ENCODE peak calls at places on chromosome 5, in four cellular contexts. One of them, this sample, is unnamed.
A peak's percentile ranks its signal among the peaks of the same experiment; 100 is the strongest.

GRCh38 chr5:65721775-65722574 is at the start of the genes NLN and SGTB:
- DNase-seq in stimulated activated CD4-positive, alpha-beta T cell treated with anti-CD3 and anti-CD28 coated beads, Interleukin-2, amount 100 ng/mL, for 4 hours: peak; percentile 78
- DNase-seq in BE2C: peak; percentile 95
- DNase-seq in T-helper 17 cell: peak; percentile 89
- DNase-seq in this sample: peak; percentile 91

GRCh38 chr5:154287136-154287535 is 96.6 kb downstream of the GALNT10 start:
- DNase-seq in stimulated activated CD4-positive, alpha-beta T cell treated with anti-CD3 and anti-CD28 coated beads, Interleukin-2, amount 100 ng/mL, for 4 hours: no peak
- DNase-seq in T-helper 17 cell: no peak
- DNase-seq in BE2C: no peak
- DNase-seq in this sample: peak; percentile 20

GRCh38 chr5:1515311-1515920 is 8.3 kb downstream of the LPCAT1 start:
- DNase-seq in stimulated activated CD4-positive, alpha-beta T cell treated with anti-CD3 and anti-CD28 coated beads, Interleukin-2, amount 100 ng/mL, for 4 hours: no peak
- DNase-seq in BE2C: no peak
- DNase-seq in T-helper 17 cell: peak; percentile 7
- DNase-seq in this sample: no peak

GRCh38 chr5:139949710-139950109 is 93.4 kb downstream of the NRG2 start:
- DNase-seq in T-helper 17 cell: no peak
- DNase-seq in stimulated activated CD4-positive, alpha-beta T cell treated with anti-CD3 and anti-CD28 coated beads, Interleukin-2, amount 100 ng/mL, for 4 hours: no peak
- DNase-seq in BE2C: no peak
- DNase-seq in this sample: no peak

GRCh38 chr5:106827061-106827460 is 843.7 kb downstream of the EFNA5 start:
- DNase-seq in T-helper 17 cell: no peak
- DNase-seq in BE2C: no peak
- DNase-seq in stimulated activated CD4-positive, alpha-beta T cell treated with anti-CD3 and anti-CD28 coated beads, Interleukin-2, amount 100 ng/mL, for 4 hours: no peak
- DNase-seq in this sample: no peak

GRCh38 chr5:76197726-76198125 is 114.5 kb downstream of the SV2C start:
- DNase-seq in BE2C: no peak
- DNase-seq in stimulated activated CD4-positive, alpha-beta T cell treated with anti-CD3 and anti-CD28 coated beads, Interleukin-2, amount 100 ng/mL, for 4 hours: no peak
- DNase-seq in T-helper 17 cell: no peak
- DNase-seq in this sample: no peak

GRCh38 chr5:92927291-92927778 is 653.7 kb downstream of the NR2F1-AS1 start:
- DNase-seq in stimulated activated CD4-positive, alpha-beta T cell treated with anti-CD3 and anti-CD28 coated beads, Interleukin-2, amount 100 ng/mL, for 4 hours: no peak
- DNase-seq in BE2C: peak; percentile 7
- DNase-seq in T-helper 17 cell: no peak
- DNase-seq in this sample: peak; percentile 94

GRCh38 chr5:14683906-14684455 is 19.5 kb downstream of the OTULIN start:
- DNase-seq in T-helper 17 cell: no peak
- DNase-seq in stimulated activated CD4-positive, alpha-beta T cell treated with anti-CD3 and anti-CD28 coated beads, Interleukin-2, amount 100 ng/mL, for 4 hours: no peak
- DNase-seq in BE2C: no peak
- DNase-seq in this sample: no peak

GRCh38 chr5:176987583-176987982 is 19.0 kb downstream of the UIMC1 start:
- DNase-seq in T-helper 17 cell: no peak
- DNase-seq in stimulated activated CD4-positive, alpha-beta T cell treated with anti-CD3 and anti-CD28 coated beads, Interleukin-2, amount 100 ng/mL, for 4 hours: no peak
- DNase-seq in BE2C: no peak
- DNase-seq in this sample: no peak

GRCh38 chr5:16870878-16871277 is 65.2 kb downstream of the MYO10 start:
- DNase-seq in T-helper 17 cell: no peak
- DNase-seq in BE2C: no peak
- DNase-seq in stimulated activated CD4-positive, alpha-beta T cell treated with anti-CD3 and anti-CD28 coated beads, Interleukin-2, amount 100 ng/mL, for 4 hours: no peak
- DNase-seq in this sample: no peak

GRCh38 chr5:155616779-155617392 is 603.3 kb downstream of the KIF4B start:
- DNase-seq in T-helper 17 cell: no peak
- DNase-seq in BE2C: peak; percentile 46
- DNase-seq in stimulated activated CD4-positive, alpha-beta T cell treated with anti-CD3 and anti-CD28 coated beads, Interleukin-2, amount 100 ng/mL, for 4 hours: no peak
- DNase-seq in this sample: peak; percentile 27

GRCh38 chr5:30736642-30737041 is 456.8 kb upstream of the CDH6 start:
- DNase-seq in BE2C: no peak
- DNase-seq in T-helper 17 cell: no peak
- DNase-seq in stimulated activated CD4-positive, alpha-beta T cell treated with anti-CD3 and anti-CD28 coated beads, Interleukin-2, amount 100 ng/mL, for 4 hours: no peak
- DNase-seq in this sample: no peak

GRCh38 chr5:158519433-158520025 is 580.2 kb downstream of the EBF1 start:
- DNase-seq in BE2C: no peak
- DNase-seq in T-helper 17 cell: no peak
- DNase-seq in stimulated activated CD4-positive, alpha-beta T cell treated with anti-CD3 and anti-CD28 coated beads, Interleukin-2, amount 100 ng/mL, for 4 hours: no peak
- DNase-seq in this sample: no peak

GRCh38 chr5:148875205-148875875 is 48.9 kb downstream of the ADRB2 start:
- DNase-seq in stimulated activated CD4-positive, alpha-beta T cell treated with anti-CD3 and anti-CD28 coated beads, Interleukin-2, amount 100 ng/mL, for 4 hours: no peak
- DNase-seq in T-helper 17 cell: no peak
- DNase-seq in BE2C: no peak
- DNase-seq in this sample: no peak

GRCh38 chr5:179129607-179130071 is 69.5 kb downstream of the ZNF354C start:
- DNase-seq in T-helper 17 cell: no peak
- DNase-seq in BE2C: no peak
- DNase-seq in stimulated activated CD4-positive, alpha-beta T cell treated with anti-CD3 and anti-CD28 coated beads, Interleukin-2, amount 100 ng/mL, for 4 hours: no peak
- DNase-seq in this sample: no peak